ENCODE peak calls at places on chromosomes 2 and 18, in eight cellular contexts. F is upper lobe of right lung; U is esophagus squamous epithelium; E is H1; H is aorta; A is keratinocyte; I is naive thymus-derived CD4-positive, alpha-beta T cell; C is colonic mucosa. D is an unnamed sample.
A peak's percentile ranks its signal among the peaks of the same experiment; 100 is the strongest.

GRCh38 chr18:29154758-29155725 is 978.1 kb upstream of the CDH2 start:
- DNase-seq in C (no peak), A (peak; percentile 94), H (no peak), E (no peak), F (no peak), I (no peak), U (no peak), D (no peak)

GRCh38 chr2:148933456-148933855 is 58.4 kb downstream of the KIF5C start:
- DNase-seq in F (no peak), A (no peak), I (no peak), E (no peak), C (no peak), H (no peak), U (no peak), D (no peak)

GRCh38 chr2:29139152-29139551 is 23.9 kb downstream of the CLIP4 start:
- DNase-seq in I (no peak), A (no peak), F (no peak), U (no peak), C (no peak), E (no peak), H (no peak), D (no peak)

GRCh38 chr2:53512071-53512841 is 255.3 kb upstream of the CHAC2 start:
- DNase-seq in F (no peak), E (no peak), H (no peak), A (peak; percentile 17), U (no peak), I (no peak), C (no peak), D (no peak)

GRCh38 chr2:69167469-69167822 is 154.5 kb downstream of the ANTXR1 start:
- DNase-seq in F (no peak), A (no peak), C (no peak), E (no peak), U (no peak), H (no peak), I (no peak), D (no peak)

GRCh38 chr18:28802546-28802945 is 625.6 kb upstream of the CDH2 start:
- DNase-seq in E (no peak), H (no peak), I (no peak), U (no peak), C (no peak), F (no peak), A (no peak), D (no peak)

GRCh38 chr18:55455938-55456337 is 132.1 kb downstream of the TCF4 start:
- DNase-seq in I (no peak), E (no peak), H (no peak), U (no peak), A (no peak), F (no peak), C (no peak), D (no peak)

GRCh38 chr2:172103471-172104292 is 982 bp upstream of the DLX2 start:
- DNase-seq in A (no peak), U (no peak), I (peak; percentile 43), F (peak; percentile 89), E (peak; percentile 99), H (peak; percentile 94), C (peak; percentile 91), D (peak; percentile 94)

GRCh38 chr2:235670974-235671787 is 177.3 kb downstream of the AGAP1 start:
- DNase-seq in A (no peak), E (no peak), C (no peak), U (no peak), I (no peak), H (no peak), F (no peak), D (no peak)

DNA sequence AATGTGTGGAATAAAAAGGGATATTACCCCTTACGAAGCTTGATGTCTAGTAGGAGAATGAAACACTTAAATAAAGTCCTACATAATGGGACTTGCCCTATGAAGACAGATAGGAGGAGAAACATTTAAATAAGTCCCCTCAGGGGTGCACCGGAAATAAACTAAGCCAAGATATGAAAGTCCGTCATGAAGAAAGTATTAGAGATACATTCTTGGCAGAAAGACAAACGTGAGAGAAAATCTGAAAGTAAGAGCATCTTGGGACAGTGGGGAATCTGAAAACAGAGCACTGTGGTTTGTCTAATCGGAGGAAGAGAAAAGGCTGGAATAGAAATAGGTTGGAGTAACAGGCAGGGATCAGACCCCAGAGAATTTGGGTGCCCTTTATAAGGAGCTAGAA is 516.9 kb upstream of the DSEL start:
- DNase-seq in H (no peak), C (no peak), U (no peak), I (no peak), F (no peak), A (no peak), E (no peak), D (no peak)
- H3K4me3 ChIP-seq in H (no peak overlapping the region), C (no peak overlapping the region), U (no peak overlapping the region), I (no peak overlapping the region), F (no peak overlapping the region), A (no peak overlapping the region), E (no peak overlapping the region), D (no peak overlapping the region)

DNA sequence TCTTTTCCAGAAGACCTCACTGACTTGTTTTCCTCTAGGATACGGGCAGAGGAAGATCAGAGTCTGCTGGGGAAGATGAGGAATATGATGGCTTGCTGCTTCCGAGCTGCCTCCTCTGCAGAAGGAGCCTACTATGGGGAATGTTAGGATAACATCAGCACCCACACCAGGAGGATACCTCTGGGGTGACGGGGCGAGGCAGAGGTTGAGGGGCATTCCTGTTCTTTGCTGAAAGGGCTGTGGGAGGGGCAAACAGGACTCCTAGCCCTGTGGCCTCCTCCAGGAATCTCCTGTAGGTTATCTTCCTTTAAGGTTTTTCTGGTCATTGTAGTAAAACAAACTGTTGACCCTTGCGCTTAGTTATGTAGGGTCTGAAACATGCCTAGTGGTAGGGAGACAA is 102.5 kb downstream of the CRIM1 start:
- DNase-seq in C (no peak), H (no peak), U (no peak), E (no peak), F (no peak), A (no peak), I (no peak), D (no peak)
- H3K4me1 ChIP-seq in C (no peaks in the 10 kb centered on the region), H (peaks cover 15% of the 10 kb centered on the region), U (peaks cover 99% of the 10 kb centered on the region), E (peaks cover 40% of the 10 kb centered on the region), F (peaks cover 61% of the 10 kb centered on the region), A (peaks cover 34% of the 10 kb centered on the region), I (no peaks in the 10 kb centered on the region), D (peaks cover 16% of the 10 kb centered on the region)

GRCh38 chr2:11683966-11684365 is 14.0 kb upstream of the NTSR2 start:
- DNase-seq in U (no peak), C (no peak), E (no peak), F (no peak), H (no peak), I (no peak), A (no peak), D (no peak)
- H3K36me3 ChIP-seq in U (no peaks in the 10 kb centered on the region), C (no peaks in the 10 kb centered on the region), E (no peaks in the 10 kb centered on the region), F (no peaks in the 10 kb centered on the region), H (no peaks in the 10 kb centered on the region), I (no peaks in the 10 kb centered on the region), A (no peaks in the 10 kb centered on the region), D (no peaks in the 10 kb centered on the region)

GRCh38 chr2:8999047-8999446 is 4.4 kb downstream of the MBOAT2 start:
- DNase-seq in E (no peak), U (no peak), A (no peak), F (no peak), H (no peak), I (no peak), C (no peak), D (peak; percentile 20)

GRCh38 chr2:9001778-9002177 is 1.7 kb downstream of the MBOAT2 start:
- DNase-seq in A (no peak), F (no peak), H (no peak), U (no peak), C (no peak), I (no peak), E (no peak), D (no peak)

GRCh38 chr2:8999802-9000201 is 3.7 kb downstream of the MBOAT2 start:
- DNase-seq in U (no peak), A (no peak), F (no peak), H (no peak), E (no peak), I (no peak), C (no peak), D (no peak)

GRCh38 chr2:9001229-9001628 is 2.3 kb downstream of the MBOAT2 start:
- DNase-seq in A (no peak), F (no peak), E (no peak), H (no peak), I (no peak), C (peak; percentile 49), U (no peak), D (no peak)

DNA sequence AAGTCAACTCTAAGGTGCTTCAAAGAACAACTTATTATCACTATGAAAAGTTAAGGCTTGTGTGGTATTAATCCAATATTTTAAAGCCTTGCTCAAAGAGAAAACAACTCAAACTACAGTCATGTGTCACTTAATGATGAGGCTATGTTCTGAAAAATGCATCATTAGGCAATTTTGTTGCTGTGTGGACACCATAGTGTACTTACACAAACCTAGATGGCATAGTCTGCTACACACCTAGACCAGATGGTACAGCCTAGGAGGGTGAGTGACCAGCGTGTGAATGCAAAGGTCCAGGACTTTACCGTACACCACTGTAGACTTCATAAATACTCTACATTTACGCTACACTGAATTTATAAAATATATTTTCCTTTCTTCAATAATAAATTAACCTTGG is 3.0 kb downstream of the MBOAT2 start:
- DNase-seq in H (no peak), A (no peak), I (no peak), E (no peak), U (no peak), C (no peak), F (no peak), D (no peak)
- H3K4me3 ChIP-seq in H (no peak overlapping the region), A (no peak overlapping the region), I (no peak overlapping the region), E (no peak overlapping the region), U (no peak overlapping the region), C (no peak overlapping the region), F (no peak overlapping the region), D (no peak overlapping the region)

GRCh38 chr18:77062518-77063003 is 70.0 kb downstream of the MBP start:
- DNase-seq in A (no peak), F (no peak), U (no peak), E (no peak), I (peak; percentile 82), C (no peak), H (no peak), D (no peak)
- H3K4me1 ChIP-seq in A (peaks cover 59% of the 10 kb centered on the region), F (peaks cover 66% of the 10 kb centered on the region), U (peaks cover 65% of the 10 kb centered on the region), E (peaks cover 6% of the 10 kb centered on the region), I (peaks cover 69% of the 10 kb centered on the region), C (peaks cover 7% of the 10 kb centered on the region), H (no peaks in the 10 kb centered on the region), D (no peaks in the 10 kb centered on the region)

GRCh38 chr2:20294231-20294630 is 56.4 kb downstream of the PUM2 start:
- DNase-seq in C (no peak), A (no peak), E (no peak), H (no peak), U (no peak), I (no peak), F (no peak), D (no peak)
- H3K36me3 ChIP-seq in C (no peaks in the 10 kb centered on the region), A (peaks cover 24% of the 10 kb centered on the region), E (peaks cover 27% of the 10 kb centered on the region), H (peaks cover 3% of the 10 kb centered on the region), U (peaks cover 12% of the 10 kb centered on the region), I (peaks cover 8% of the 10 kb centered on the region), F (peaks cover 86% of the 10 kb centered on the region), D (peaks cover 59% of the 10 kb centered on the region)

GRCh38 chr18:7572837-7573236 is 5.7 kb downstream of the PTPRM start:
- DNase-seq in I (no peak), A (no peak), E (no peak), H (peak; percentile 62), F (no peak), C (no peak), U (no peak), D (no peak)
- H3K4me3 ChIP-seq in I (no peak overlapping the region), A (no peak overlapping the region), E (no peak overlapping the region), H (no peak overlapping the region), F (no peak overlapping the region), C (no peak overlapping the region), U (no peak overlapping the region), D (no peak overlapping the region)

D was measured in HAP-1.